ENCODE peak calls at places on chromosomes 12 and 14, in four cellular contexts. T is GM12891, Y is NCI-H1694 treated with DMSO at 0.1 percent for 48 hours, H is T-cell. N is an unnamed sample.

GRCh38 chr14:49505026-49505766 is 81.0 kb downstream of the RPS29 start:
- DNase-seq in T (no peak), Y (no peak), H (no peak), N (no peak)

GRCh38 chr14:101109347-101109638 is 205.8 kb upstream of the RTL1 start:
- DNase-seq in Y (no peak), T (no peak), H (no peak), N (no peak)

GRCh38 chr12:50394469-50395029 is 1.9 kb downstream of the FAM186A start:
- DNase-seq in Y (no peak), T (no peak), H (no peak), N (no peak)

GRCh38 chr12:12441891-12442461 is 85.1 kb downstream of the BORCS5 start:
- DNase-seq in H (peak), Y (no peak), T (no peak), N (no peak)

GRCh38 chr14:22563987-22564386 is 25.0 kb downstream of the DAD1 start:
- DNase-seq in T (no peak), Y (no peak), H (no peak), N (no peak)

GRCh38 chr14:82366803-82367202 is 833.1 kb upstream of the SEL1L start:
- DNase-seq in H (no peak), Y (no peak), T (no peak), N (no peak)

GRCh38 chr12:85445060-85445938 is 165.3 kb downstream of the ALX1 start:
- DNase-seq in T (no peak), H (no peak), Y (no peak), N (no peak)

GRCh38 chr12:68953536-68953935 is 20.6 kb upstream of the CPM start:
- DNase-seq in T (no peak), H (no peak), Y (no peak), N (no peak)

GRCh38 chr12:10392394-10392930 is 2.6 kb upstream of the KLRK1 start:
- DNase-seq in T (no peak), H (no peak), Y (no peak), N (no peak)

N was measured in DMS 273 treated with DMSO at 0.1 percent for 48 hours.